ENCODE peak calls at places on chromosomes 16 and 17, in six cellular contexts. One of them, this sample, is unnamed.

GRCh38 chr16:7866144-7866543 is 533.5 kb downstream of the RBFOX1 start:
- DNase-seq in upper lobe of left lung: no peak
- DNase-seq in CD8-positive, alpha-beta T cell: no peak
- DNase-seq in NCI-H345: no peak
- DNase-seq in adrenal gland: no peak
- DNase-seq in NCI-H446: no peak
- DNase-seq in this sample: no peak

GRCh38 chr17:28247671-28248556 is 71.1 kb upstream of the TMEM97 start:
- DNase-seq in upper lobe of left lung: no peak
- DNase-seq in CD8-positive, alpha-beta T cell: no peak
- DNase-seq in NCI-H345: no peak
- DNase-seq in adrenal gland: no peak
- DNase-seq in NCI-H446: no peak
- DNase-seq in this sample: no peak

GRCh38 chr17:34420254-34420766 is 57.3 kb upstream of the CCL1 start:
- DNase-seq in upper lobe of left lung: peak
- DNase-seq in CD8-positive, alpha-beta T cell: peak
- DNase-seq in NCI-H345: peak
- DNase-seq in adrenal gland: peak
- DNase-seq in NCI-H446: peak
- DNase-seq in this sample: peak

GRCh38 chr17:43732961-43733360 is 25.6 kb downstream of the SOST start:
- DNase-seq in upper lobe of left lung: no peak
- DNase-seq in CD8-positive, alpha-beta T cell: no peak
- DNase-seq in NCI-H345: no peak
- DNase-seq in adrenal gland: no peak
- DNase-seq in NCI-H446: no peak
- DNase-seq in this sample: no peak

GRCh38 chr16:89023621-89024511 is 46.9 kb upstream of the CBFA2T3 start:
- DNase-seq in upper lobe of left lung: no peak
- DNase-seq in CD8-positive, alpha-beta T cell: no peak
- DNase-seq in NCI-H345: no peak
- DNase-seq in adrenal gland: no peak
- DNase-seq in NCI-H446: no peak
- DNase-seq in this sample: no peak

GRCh38 chr16:87602005-87602790 is at the start of gene JPH3:
- DNase-seq in upper lobe of left lung: no peak
- DNase-seq in CD8-positive, alpha-beta T cell: no peak
- DNase-seq in NCI-H345: peak
- DNase-seq in adrenal gland: no peak
- DNase-seq in NCI-H446: no peak
- DNase-seq in this sample: peak

GRCh38 chr16:27966756-27967155 is 96.8 kb downstream of the GSG1L start:
- DNase-seq in upper lobe of left lung: no peak
- DNase-seq in CD8-positive, alpha-beta T cell: no peak
- DNase-seq in NCI-H345: no peak
- DNase-seq in adrenal gland: no peak
- DNase-seq in NCI-H446: no peak
- DNase-seq in this sample: no peak

GRCh38 chr17:8785547-8786412 is 13.4 kb downstream of the MFSD6L start:
- DNase-seq in upper lobe of left lung: peak
- DNase-seq in CD8-positive, alpha-beta T cell: peak
- DNase-seq in NCI-H345: peak
- DNase-seq in adrenal gland: peak
- DNase-seq in NCI-H446: peak
- DNase-seq in this sample: peak

GRCh38 chr17:83053779-83054451 is 25.5 kb upstream of the METRNL start:
- DNase-seq in upper lobe of left lung: peak
- DNase-seq in CD8-positive, alpha-beta T cell: no peak
- DNase-seq in NCI-H345: no peak
- DNase-seq in adrenal gland: no peak
- DNase-seq in NCI-H446: no peak
- DNase-seq in this sample: no peak

GRCh38 chr17:10337136-10337535 is 35.7 kb downstream of the MYH13 start:
- DNase-seq in upper lobe of left lung: no peak
- DNase-seq in CD8-positive, alpha-beta T cell: no peak
- DNase-seq in NCI-H345: no peak
- DNase-seq in adrenal gland: no peak
- DNase-seq in NCI-H446: no peak
- DNase-seq in this sample: no peak

GRCh38 chr17:1577186-1577585 is 14.6 kb upstream of the PITPNA start:
- DNase-seq in upper lobe of left lung: peak
- DNase-seq in CD8-positive, alpha-beta T cell: no peak
- DNase-seq in NCI-H345: no peak
- DNase-seq in adrenal gland: peak
- DNase-seq in NCI-H446: no peak
- DNase-seq in this sample: peak

GRCh38 chr16:22007159-22007508 is 777 bp upstream of the MOSMO start:
- DNase-seq in upper lobe of left lung: no peak
- DNase-seq in CD8-positive, alpha-beta T cell: no peak
- DNase-seq in NCI-H345: no peak
- DNase-seq in adrenal gland: no peak
- DNase-seq in NCI-H446: no peak
- DNase-seq in this sample: no peak

GRCh38 chr17:65556014-65556909 is 5.2 kb downstream of the AXIN2 start:
- DNase-seq in upper lobe of left lung: peak
- DNase-seq in CD8-positive, alpha-beta T cell: peak
- DNase-seq in NCI-H345: peak
- DNase-seq in adrenal gland: peak
- DNase-seq in NCI-H446: no peak
- DNase-seq in this sample: peak

GRCh38 chr17:76394166-76394565 is 9.8 kb downstream of the SPHK1 start:
- DNase-seq in upper lobe of left lung: no peak
- DNase-seq in CD8-positive, alpha-beta T cell: no peak
- DNase-seq in NCI-H345: peak
- DNase-seq in adrenal gland: no peak
- DNase-seq in NCI-H446: no peak
- DNase-seq in this sample: no peak

GRCh38 chr16:1430759-1431496 is at the start of gene PERCC1:
- DNase-seq in upper lobe of left lung: no peak
- DNase-seq in CD8-positive, alpha-beta T cell: no peak
- DNase-seq in NCI-H345: peak
- DNase-seq in adrenal gland: no peak
- DNase-seq in NCI-H446: no peak
- DNase-seq in this sample: no peak

GRCh38 chr16:1146409-1146808 is 6.5 kb upstream of the CACNA1H start:
- DNase-seq in upper lobe of left lung: no peak
- DNase-seq in CD8-positive, alpha-beta T cell: no peak
- DNase-seq in NCI-H345: peak
- DNase-seq in adrenal gland: no peak
- DNase-seq in NCI-H446: no peak
- DNase-seq in this sample: peak